ENCODE peak calls at places on chromosomes 5 and 9, in four cellular contexts. C is K562, S is GM12878, G is HepG2. U is an unnamed sample.

GRCh38 chr5:137858954-137859353 is 8.7 kb upstream of the MYOT start:
- DNase-seq in C (no peak), S (no peak), G (no peak), U (no peak)

GRCh38 chr5:171989946-171990712 is 16.3 kb downstream of the FBXW11 start:
- DNase-seq in C (no peak), S (no peak), G (no peak), U (no peak)

GRCh38 chr9:37992924-37993349 is 76.1 kb downstream of the SHB start:
- DNase-seq in C (peak), S (no peak), G (no peak), U (no peak)

GRCh38 chr5:7094626-7095025 is 301.3 kb upstream of the ADCY2 start:
- DNase-seq in C (peak), S (no peak), G (peak), U (no peak)

GRCh38 chr9:104858271-104858670 is 69.7 kb downstream of the ABCA1 start:
- DNase-seq in C (no peak), S (no peak), G (no peak), U (no peak)

GRCh38 chr9:71446499-71447411 is 321.6 kb downstream of the CEMIP2 start:
- DNase-seq in C (peak), S (no peak), G (peak), U (peak)

GRCh38 chr9:92963831-92964606 is 16.7 kb downstream of the FGD3 start:
- DNase-seq in C (no peak), S (peak), G (peak), U (no peak)

GRCh38 chr5:77645158-77645994 is 6.9 kb upstream of the OTP start:
- DNase-seq in C (peak), S (no peak), G (peak), U (peak)

GRCh38 chr5:160199410-160199911 is 29.8 kb upstream of the FABP6 start:
- DNase-seq in C (peak), S (no peak), G (no peak), U (peak)

GRCh38 chr5:12354686-12355085 is 450.4 kb upstream of the CTNND2 start:
- DNase-seq in C (no peak), S (no peak), G (no peak), U (no peak)

GRCh38 chr5:102895976-102896375 is 140.9 kb downstream of the PAM start:
- DNase-seq in C (no peak), S (no peak), G (no peak), U (no peak)

GRCh38 chr9:16690628-16691027 is 179.8 kb downstream of the BNC2 start:
- DNase-seq in C (no peak), S (no peak), G (no peak), U (no peak)

GRCh38 chr9:116628706-116629105 is 58.4 kb upstream of the TRIM32 start:
- DNase-seq in C (no peak), S (no peak), G (no peak), U (no peak)

GRCh38 chr5:102627311-102627710 is 127.8 kb upstream of the PAM start:
- DNase-seq in C (no peak), S (no peak), G (no peak), U (no peak)

GRCh38 chr5:112776301-112776856 is 38.7 kb downstream of the APC start:
- DNase-seq in C (no peak), S (no peak), G (no peak), U (no peak)

GRCh38 chr9:77261605-77262004 is 84.3 kb downstream of the VPS13A start:
- DNase-seq in C (no peak), S (no peak), G (no peak), U (no peak)
- TF ChIP-seq BHLHE40 in C (no peak), S (no peak), G (no peak), U (no peak)

DNA sequence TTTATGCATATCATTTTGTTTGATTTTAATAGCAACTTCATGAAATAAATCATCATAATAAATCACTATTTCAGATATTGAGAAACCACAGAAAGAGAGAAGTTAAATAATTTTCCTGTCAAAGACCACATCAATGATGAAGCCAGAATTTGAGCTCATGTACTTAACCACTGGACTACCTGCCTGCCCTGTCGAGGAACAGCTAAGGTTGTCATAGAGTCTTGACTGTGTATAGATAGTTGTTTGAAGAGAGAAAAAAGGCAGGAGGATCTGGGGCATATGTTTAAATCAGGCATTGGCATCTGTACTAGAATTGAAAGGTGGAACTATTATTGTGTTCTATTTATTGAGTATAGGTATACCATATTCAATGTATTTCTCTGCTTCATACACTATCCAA is 37.1 kb upstream of the CDKN2B start:
- DNase-seq in C (no peak), S (no peak), G (no peak), U (no peak)
- TF ChIP-seq TARDBP in C (no peak), S (no peak), G (no peak), U (no peak)

DNA sequence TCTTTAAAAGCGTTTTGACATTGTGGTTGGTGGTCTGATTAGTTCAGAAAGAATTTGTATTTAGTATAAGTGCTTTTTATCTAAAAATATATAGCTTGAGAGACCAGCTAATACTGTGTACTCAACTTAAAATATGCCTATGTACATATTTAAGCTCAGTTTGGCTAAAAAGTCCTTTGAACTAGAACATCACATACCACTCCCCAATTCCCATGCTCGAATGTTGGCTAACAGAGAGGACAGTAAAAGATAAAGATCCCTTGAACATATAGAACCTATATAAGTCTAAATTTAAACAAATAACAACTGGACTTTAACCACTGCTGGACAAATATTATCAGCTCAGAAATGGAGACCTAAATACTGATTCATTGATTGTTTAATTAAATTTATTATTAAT is 237.7 kb downstream of the TLE4 start:
- DNase-seq in C (no peak), S (no peak), G (peak), U (no peak)
- TF ChIP-seq BHLHE40 in C (no peak), S (no peak), G (no peak), U (no peak)

DNA sequence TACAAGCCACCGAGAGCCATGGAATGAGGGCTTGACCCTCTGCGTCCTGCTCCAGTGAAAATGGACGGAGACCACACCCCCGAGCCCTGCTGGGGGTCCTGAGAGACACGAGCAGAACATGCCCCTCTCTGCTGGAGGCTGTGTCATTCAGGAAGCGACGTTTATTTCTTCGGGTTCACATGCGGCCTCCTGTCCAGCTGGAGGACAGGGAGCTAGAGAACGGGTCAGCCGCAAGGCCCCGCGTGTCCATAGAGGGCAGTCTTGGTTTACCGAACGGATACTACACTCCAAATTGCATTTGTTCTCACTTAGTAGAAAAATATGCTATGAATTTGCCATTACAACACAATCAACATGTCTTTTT is 36.1 kb downstream of the MRPL36 start:
- DNase-seq in C (peak), S (no peak), G (peak), U (peak)
- TF ChIP-seq TARDBP in C (no peak), S (no peak), G (no peak), U (no peak)

U was measured in HEK293T.